ENCODE peak calls at places on chromosomes 2 and 18, in five cellular contexts. One of them, this sample, is unnamed.

GRCh38 chr2:42249284-42249683 is 80.1 kb downstream of the EML4 start:
- DNase-seq in A673: peak
- DNase-seq in WTC11: no peak
- DNase-seq in hepatocyte: no peak
- DNase-seq in choroid plexus epithelial cell: no peak
- DNase-seq in this sample: no peak

GRCh38 chr2:9813312-9814128 is 29.8 kb upstream of the TAF1B start:
- DNase-seq in A673: peak
- DNase-seq in hepatocyte: peak
- DNase-seq in choroid plexus epithelial cell: peak
- DNase-seq in WTC11: peak
- DNase-seq in this sample: peak

GRCh38 chr2:105861198-105861597 is 116.5 kb downstream of the NCK2 start:
- DNase-seq in choroid plexus epithelial cell: no peak
- DNase-seq in A673: no peak
- DNase-seq in WTC11: no peak
- DNase-seq in hepatocyte: no peak
- DNase-seq in this sample: no peak

GRCh38 chr2:55428258-55428657 is 8.6 kb upstream of the CCDC88A start:
- DNase-seq in hepatocyte: no peak
- DNase-seq in WTC11: no peak
- DNase-seq in A673: no peak
- DNase-seq in choroid plexus epithelial cell: no peak
- DNase-seq in this sample: no peak

GRCh38 chr2:227152093-227152766 is 11.8 kb downstream of the COL4A4 start:
- DNase-seq in choroid plexus epithelial cell: no peak
- DNase-seq in hepatocyte: no peak
- DNase-seq in WTC11: no peak
- DNase-seq in A673: no peak
- DNase-seq in this sample: no peak

GRCh38 chr18:68429809-68430208 is 285.1 kb downstream of the TMX3 start:
- DNase-seq in A673: no peak
- DNase-seq in choroid plexus epithelial cell: peak
- DNase-seq in WTC11: no peak
- DNase-seq in hepatocyte: no peak
- DNase-seq in this sample: no peak

GRCh38 chr2:197889041-197889440 is 84.6 kb downstream of the PLCL1 start:
- DNase-seq in WTC11: no peak
- DNase-seq in choroid plexus epithelial cell: peak
- DNase-seq in hepatocyte: no peak
- DNase-seq in A673: peak
- DNase-seq in this sample: no peak

GRCh38 chr18:30446605-30447004 is 595.9 kb downstream of the DSC3 start:
- DNase-seq in choroid plexus epithelial cell: no peak
- DNase-seq in WTC11: peak
- DNase-seq in A673: no peak
- DNase-seq in hepatocyte: no peak
- DNase-seq in this sample: peak

GRCh38 chr18:29060349-29060748 is 883.4 kb upstream of the CDH2 start:
- DNase-seq in A673: no peak
- DNase-seq in WTC11: no peak
- DNase-seq in hepatocyte: no peak
- DNase-seq in choroid plexus epithelial cell: no peak
- DNase-seq in this sample: no peak

GRCh38 chr2:173747037-173747436 is 218.1 kb downstream of the SP3 start:
- DNase-seq in choroid plexus epithelial cell: no peak
- DNase-seq in A673: no peak
- DNase-seq in WTC11: no peak
- DNase-seq in hepatocyte: no peak
- DNase-seq in this sample: no peak

GRCh38 chr2:12107849-12108420 is 361.5 kb downstream of the LPIN1 start:
- DNase-seq in A673: no peak
- DNase-seq in choroid plexus epithelial cell: peak
- DNase-seq in WTC11: no peak
- DNase-seq in hepatocyte: no peak
- DNase-seq in this sample: no peak

GRCh38 chr2:28357948-28358667 is 34.5 kb upstream of the FOSL2 start:
- DNase-seq in A673: no peak
- DNase-seq in WTC11: no peak
- DNase-seq in hepatocyte: no peak
- DNase-seq in choroid plexus epithelial cell: no peak
- DNase-seq in this sample: no peak

GRCh38 chr2:160075171-160075570 is 12.8 kb upstream of the PLA2R1 start:
- DNase-seq in WTC11: no peak
- DNase-seq in hepatocyte: no peak
- DNase-seq in A673: no peak
- DNase-seq in choroid plexus epithelial cell: peak
- DNase-seq in this sample: no peak

GRCh38 chr18:26453370-26454030 is 94.9 kb downstream of the KCTD1 start:
- DNase-seq in choroid plexus epithelial cell: no peak
- DNase-seq in hepatocyte: no peak
- DNase-seq in A673: no peak
- DNase-seq in WTC11: no peak
- DNase-seq in this sample: no peak

GRCh38 chr2:20391951-20392699 is 41.5 kb upstream of the PUM2 start:
- DNase-seq in choroid plexus epithelial cell: no peak
- DNase-seq in A673: no peak
- DNase-seq in hepatocyte: peak
- DNase-seq in WTC11: no peak
- DNase-seq in this sample: no peak

GRCh38 chr2:151973901-151974199 is 125.0 kb downstream of the CACNB4 start:
- DNase-seq in A673: no peak
- DNase-seq in choroid plexus epithelial cell: peak
- DNase-seq in hepatocyte: peak
- DNase-seq in WTC11: peak
- DNase-seq in this sample: peak

GRCh38 chr2:164015328-164016123 is 279.7 kb upstream of the FIGN start:
- DNase-seq in hepatocyte: peak
- DNase-seq in choroid plexus epithelial cell: no peak
- DNase-seq in WTC11: no peak
- DNase-seq in A673: no peak
- DNase-seq in this sample: peak

GRCh38 chr2:16168506-16169264 is 228.3 kb downstream of the MYCN start:
- DNase-seq in choroid plexus epithelial cell: no peak
- DNase-seq in WTC11: no peak
- DNase-seq in A673: no peak
- DNase-seq in hepatocyte: no peak
- DNase-seq in this sample: no peak

GRCh38 chr18:77086656-77087390 is 45.8 kb downstream of the MBP start:
- DNase-seq in choroid plexus epithelial cell: peak
- DNase-seq in WTC11: peak
- DNase-seq in hepatocyte: peak
- DNase-seq in A673: no peak
- DNase-seq in this sample: peak

GRCh38 chr18:51340332-51340731 is 142.9 kb upstream of the MEX3C start:
- DNase-seq in A673: no peak
- DNase-seq in hepatocyte: no peak
- DNase-seq in choroid plexus epithelial cell: no peak
- DNase-seq in WTC11: no peak
- DNase-seq in this sample: no peak

GRCh38 chr2:157440404-157441071 is 3.4 kb downstream of the CYTIP start:
- DNase-seq in A673: no peak
- DNase-seq in WTC11: no peak
- DNase-seq in choroid plexus epithelial cell: no peak
- DNase-seq in hepatocyte: no peak
- DNase-seq in this sample: no peak

GRCh38 chr2:174003635-174004310 is 38.6 kb upstream of the SP3 start:
- DNase-seq in choroid plexus epithelial cell: no peak
- DNase-seq in A673: no peak
- DNase-seq in hepatocyte: peak
- DNase-seq in WTC11: peak
- DNase-seq in this sample: no peak

GRCh38 chr2:20994130-20994529 is 49.7 kb downstream of the APOB start:
- DNase-seq in choroid plexus epithelial cell: no peak
- DNase-seq in WTC11: no peak
- DNase-seq in hepatocyte: no peak
- DNase-seq in A673: no peak
- DNase-seq in this sample: no peak

GRCh38 chr2:170991398-170992185 is 62.5 kb downstream of the GORASP2 start:
- DNase-seq in A673: no peak
- DNase-seq in choroid plexus epithelial cell: no peak
- DNase-seq in hepatocyte: no peak
- DNase-seq in WTC11: no peak
- DNase-seq in this sample: no peak
- TF ChIP-seq CTCF in A673: peak
- TF ChIP-seq CTCF in choroid plexus epithelial cell: peak
- TF ChIP-seq CTCF in hepatocyte: peak
- TF ChIP-seq CTCF in WTC11: no peak
- TF ChIP-seq CTCF in this sample: no peak

DNA sequence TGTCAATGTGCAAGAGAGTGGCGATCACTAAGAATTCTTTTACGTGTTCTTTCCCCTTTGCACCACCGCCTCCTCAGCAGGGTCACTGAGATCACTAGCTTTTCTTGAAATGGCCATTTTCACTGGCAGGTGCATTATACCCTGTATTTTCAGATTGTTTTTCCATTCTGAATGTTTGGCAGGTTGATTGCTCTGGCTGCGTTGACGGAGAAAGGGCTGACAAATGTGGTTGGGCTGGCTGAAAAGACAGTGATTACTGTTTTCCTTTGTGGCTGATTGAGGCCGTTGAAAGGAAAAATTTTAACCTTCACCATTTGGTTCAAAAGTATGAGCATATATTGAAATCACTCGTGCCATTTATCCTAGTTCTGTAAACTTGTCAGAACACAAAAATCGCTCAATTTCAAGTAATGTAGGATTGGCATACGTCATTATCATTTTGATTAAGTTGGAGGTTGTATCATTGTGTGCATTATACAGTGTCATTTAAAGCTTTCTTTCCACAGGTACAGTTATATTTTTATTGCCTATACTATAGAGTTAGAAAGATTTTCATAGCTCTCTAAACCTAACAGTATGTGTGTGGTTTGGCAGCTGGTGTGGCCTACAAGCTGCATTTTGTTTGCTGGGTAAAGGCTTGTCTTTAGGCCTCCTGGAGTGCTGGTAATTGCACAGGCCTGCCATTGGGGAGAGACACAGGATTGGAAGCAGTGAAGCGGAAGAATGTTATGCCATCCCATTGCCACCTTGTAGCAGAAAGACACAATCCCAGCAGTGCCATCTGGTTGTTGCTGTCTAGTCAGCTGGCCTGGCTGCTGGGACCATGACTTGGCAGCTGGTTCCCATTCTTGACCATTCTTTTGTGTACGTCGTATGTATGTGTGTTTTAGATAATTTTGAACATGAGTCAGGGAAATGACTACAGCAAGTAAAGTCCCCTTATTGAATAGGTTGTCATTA is 36.7 kb downstream of the DYNC1I2 start:
- DNase-seq in hepatocyte: no peak
- DNase-seq in A673: peak
- DNase-seq in WTC11: peak
- DNase-seq in choroid plexus epithelial cell: peak
- DNase-seq in this sample: peak
- TF ChIP-seq CTCF in hepatocyte: peak
- TF ChIP-seq CTCF in A673: peak
- TF ChIP-seq CTCF in WTC11: no peak
- TF ChIP-seq CTCF in choroid plexus epithelial cell: peak
- TF ChIP-seq CTCF in this sample: no peak

DNA sequence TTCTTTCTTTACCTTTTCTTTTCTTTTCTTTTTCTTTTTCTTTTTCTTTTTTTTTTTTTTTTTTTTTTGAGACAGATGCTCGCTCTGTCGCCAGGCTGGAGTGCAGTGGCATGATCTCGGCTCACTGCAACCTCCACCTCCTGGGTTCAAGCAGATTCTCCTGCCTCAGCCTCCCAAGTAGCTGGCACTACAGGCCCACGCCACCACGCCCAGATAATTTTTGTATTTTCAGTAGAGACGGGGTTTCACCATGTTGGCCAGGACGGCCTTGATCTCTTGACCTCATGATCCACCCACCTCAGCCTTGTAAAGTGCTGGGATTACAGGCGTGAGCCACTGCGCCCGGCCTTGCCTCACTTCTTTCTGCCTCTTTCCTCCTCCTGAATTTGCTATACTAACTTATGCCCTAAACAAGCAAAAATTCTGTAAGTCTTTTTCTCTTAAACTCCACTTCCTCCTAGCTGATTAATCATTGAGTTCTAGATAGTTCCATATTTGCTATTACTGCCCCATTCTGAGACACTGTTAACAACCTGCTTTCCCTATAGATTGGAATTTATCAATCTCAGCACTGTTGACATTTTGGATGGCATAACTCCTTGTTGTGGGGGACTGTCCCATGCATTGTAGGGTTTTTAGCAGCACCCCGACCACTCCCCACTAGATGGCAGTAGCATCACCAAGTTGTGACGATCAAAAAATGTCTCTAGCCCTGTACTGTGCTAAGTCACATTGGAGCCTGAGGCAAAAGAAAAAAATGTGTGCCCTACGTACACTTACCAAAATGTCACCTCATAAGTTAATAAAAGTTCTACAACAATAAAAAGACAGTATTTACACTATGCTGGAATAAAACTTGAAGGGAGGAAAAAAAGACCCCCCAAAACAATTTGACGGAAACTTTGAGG is 16.4 kb upstream of the THADA start:
- DNase-seq in A673: peak
- DNase-seq in WTC11: peak
- DNase-seq in choroid plexus epithelial cell: peak
- DNase-seq in hepatocyte: peak
- DNase-seq in this sample: peak
- TF ChIP-seq CTCF in A673: peak
- TF ChIP-seq CTCF in WTC11: peak
- TF ChIP-seq CTCF in choroid plexus epithelial cell: peak
- TF ChIP-seq CTCF in hepatocyte: peak
- TF ChIP-seq CTCF in this sample: peak

GRCh38 chr2:109516445-109517117 is 97.2 kb downstream of the SEPTIN10 start:
- DNase-seq in A673: peak
- DNase-seq in choroid plexus epithelial cell: peak
- DNase-seq in WTC11: peak
- DNase-seq in hepatocyte: peak
- DNase-seq in this sample: peak
- TF ChIP-seq CTCF in A673: peak
- TF ChIP-seq CTCF in choroid plexus epithelial cell: peak
- TF ChIP-seq CTCF in WTC11: peak
- TF ChIP-seq CTCF in hepatocyte: peak
- TF ChIP-seq CTCF in this sample: peak

DNA sequence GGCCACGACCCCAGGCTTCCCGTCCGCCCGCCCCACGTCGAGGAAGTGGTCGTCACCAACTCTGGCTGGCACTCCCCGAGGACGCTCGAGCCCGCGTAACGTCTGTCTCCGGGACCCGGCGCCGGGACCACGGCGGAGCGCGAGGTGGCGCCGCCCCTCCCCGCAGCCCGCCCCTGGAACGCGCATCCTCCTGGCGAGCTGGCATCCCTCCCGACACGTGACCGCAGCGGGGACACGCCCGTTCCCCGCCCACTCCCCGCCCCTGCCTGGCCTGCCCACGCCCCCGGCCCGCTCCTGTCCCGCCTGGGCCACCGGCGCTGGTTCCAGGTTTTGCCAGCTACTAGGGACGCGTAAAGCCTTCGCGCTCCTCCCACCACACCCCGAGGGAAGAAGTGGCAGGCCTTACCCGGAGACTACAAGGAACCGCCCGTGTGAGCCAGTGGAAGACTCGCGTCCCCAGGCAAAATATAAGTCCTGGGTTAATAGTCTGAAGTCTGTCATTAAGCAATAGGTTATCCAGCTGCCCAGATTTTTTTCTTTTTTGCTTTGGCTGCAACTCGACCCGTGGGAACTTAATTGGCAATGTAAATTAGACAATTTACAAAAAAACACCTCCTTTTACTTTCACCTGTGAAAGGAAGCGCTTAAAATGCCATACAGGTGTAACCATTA is at the start of gene OSBPL1A:
- DNase-seq in WTC11: peak
- DNase-seq in choroid plexus epithelial cell: peak
- DNase-seq in A673: peak
- DNase-seq in hepatocyte: peak
- DNase-seq in this sample: peak
- TF ChIP-seq CTCF in WTC11: no peak
- TF ChIP-seq CTCF in choroid plexus epithelial cell: no peak
- TF ChIP-seq CTCF in A673: no peak
- TF ChIP-seq CTCF in hepatocyte: no peak
- TF ChIP-seq CTCF in this sample: no peak

This sample was measured in nephron progenitor cell.